ENCODE peak calls at places on chromosomes 13 and 19, in four cellular contexts. H is sigmoid colon, S is HCT116, J is progenitor cell of endocrine pancreas. B is an unnamed sample.

GRCh38 chr13:103140001-103140671 is 73.9 kb upstream of the SLC10A2 start:
- DNase-seq in H (no peak), S (peak), J (no peak), B (no peak)

GRCh38 chr19:7994114-7994513 is 11.3 kb downstream of the ELAVL1 start:
- DNase-seq in H (no peak), S (no peak), J (no peak), B (no peak)

GRCh38 chr19:49157445-49158224 is at the start of gene TRPM4:
- DNase-seq in S (peak), H (peak), J (peak), B (no peak)

GRCh38 chr19:18932216-18932841 is 8.7 kb downstream of the HOMER3 start:
- DNase-seq in H (peak), S (peak), J (peak), B (no peak)

GRCh38 chr19:6590458-6591319 is at the start of gene CD70:
- DNase-seq in S (no peak), J (no peak), H (no peak), B (no peak)

GRCh38 chr19:56112313-56112709 is 8.8 kb downstream of the ZNF787 start:
- DNase-seq in J (no peak), H (no peak), S (no peak), B (no peak)

GRCh38 chr19:6039541-6040225 is 61.7 kb upstream of the RANBP3 start:
- DNase-seq in J (no peak), H (no peak), S (no peak), B (peak)

GRCh38 chr13:96925869-96926628 is 68.2 kb downstream of the OXGR1 start:
- DNase-seq in H (no peak), S (no peak), J (no peak), B (no peak)

GRCh38 chr19:4868286-4868834 is 893 bp upstream of the PLIN3 start:
- DNase-seq in J (no peak), S (no peak), H (no peak), B (no peak)

GRCh38 chr19:53102701-53103140 is 501 bp downstream of the ZNF160 start:
- DNase-seq in S (no peak), H (peak), J (peak), B (no peak)

GRCh38 chr19:57566396-57567256 is 7.0 kb upstream of the ZNF550 start:
- DNase-seq in J (no peak), H (no peak), S (peak), B (no peak)

GRCh38 chr13:79490846-79491245 is 9.9 kb downstream of the NDFIP2 start:
- DNase-seq in J (no peak), S (no peak), H (no peak), B (no peak)

GRCh38 chr19:45746866-45747265 is 13.6 kb downstream of the MEIOSIN start:
- DNase-seq in S (no peak), H (no peak), J (no peak), B (no peak)

GRCh38 chr19:10744222-10744847 is 26.5 kb downstream of the DNM2 start:
- DNase-seq in J (no peak), S (no peak), H (no peak), B (no peak)

GRCh38 chr19:2215281-2215751 is 20.8 kb downstream of the PLEKHJ1 start:
- DNase-seq in H (no peak), S (no peak), J (no peak), B (no peak)

GRCh38 chr13:29105779-29106178 is 285.6 kb downstream of the MTUS2 start:
- DNase-seq in H (no peak), S (no peak), J (no peak), B (no peak)

GRCh38 chr13:81781471-81781870 is 1440.5 kb upstream of the SPRY2 start:
- DNase-seq in J (no peak), H (no peak), S (no peak), B (no peak)

GRCh38 chr19:40403262-40403984 is 9.8 kb downstream of the PRX start:
- DNase-seq in J (peak), S (peak), H (peak), B (peak)

GRCh38 chr13:51523082-51523518 is 61.2 kb upstream of the WDFY2 start:
- DNase-seq in S (no peak), J (no peak), H (no peak), B (no peak)

GRCh38 chr13:48585456-48585840 is 52.6 kb upstream of the RCBTB2 start:
- DNase-seq in S (peak), J (no peak), H (no peak), B (no peak)

GRCh38 chr13:52848455-52849190 is at the start of gene PCDH8:
- DNase-seq in S (no peak), H (no peak), J (peak), B (no peak)

GRCh38 chr19:38713227-38713649 is 31.0 kb downstream of the CAPN12 start:
- DNase-seq in J (no peak), S (no peak), H (peak), B (no peak)

GRCh38 chr19:46958542-46958941 is 61.1 kb upstream of the NPAS1 start:
- DNase-seq in S (no peak), J (no peak), H (no peak), B (no peak)

GRCh38 chr13:112907286-112907685 is 61.7 kb upstream of the MCF2L start:
- DNase-seq in H (no peak), J (no peak), S (no peak), B (no peak)

GRCh38 chr19:28710278-28710677 is 502.7 kb downstream of the UQCRFS1 start:
- DNase-seq in J (no peak), S (peak), H (no peak), B (no peak)

GRCh38 chr13:113628291-113629270 is 29.4 kb downstream of the ATP4B start:
- DNase-seq in S (no peak), J (no peak), H (peak), B (peak)

GRCh38 chr19:14479985-14480694 is 5.0 kb upstream of the PTGER1 start:
- DNase-seq in H (no peak), J (peak), S (no peak), B (peak)

GRCh38 chr19:46355234-46355990 is 8.5 kb downstream of the PPP5C start:
- DNase-seq in H (peak), J (no peak), S (no peak), B (no peak)

GRCh38 chr19:18741566-18742121 is 49.5 kb downstream of the COMP start:
- DNase-seq in S (no peak), J (peak), H (no peak), B (peak)

GRCh38 chr19:1774999-1775772 is 21.9 kb downstream of the ONECUT3 start:
- DNase-seq in H (no peak), S (no peak), J (no peak), B (no peak)

GRCh38 chr13:80342541-80343371 is 1.8 kb upstream of the SPRY2 start:
- DNase-seq in S (no peak), H (peak), J (peak), B (no peak)

GRCh38 chr19:35462476-35462953 is 14.5 kb downstream of the FFAR2 start:
- DNase-seq in J (no peak), S (no peak), H (no peak), B (no peak)

GRCh38 chr19:9566729-9567128 is 17.6 kb downstream of the ZNF121 start:
- DNase-seq in J (no peak), H (no peak), S (no peak), B (no peak)
- TF ChIP-seq CTCF in J (no peak), H (no peak), S (no peak), B (peak)

GRCh38 chr13:110216403-110217041 is 90.4 kb downstream of the COL4A1 start:
- DNase-seq in H (no peak), S (no peak), J (no peak), B (no peak)

GRCh38 chr13:110216006-110216402 is 91.0 kb downstream of the COL4A1 start:
- DNase-seq in J (no peak), S (no peak), H (no peak), B (no peak)

GRCh38 chr13:110215606-110216005 is 91.4 kb downstream of the COL4A1 start:
- DNase-seq in S (no peak), H (no peak), J (no peak), B (no peak)

GRCh38 chr13:110213461-110214074 is 93.4 kb downstream of the COL4A1 start:
- DNase-seq in S (no peak), H (no peak), J (no peak), B (no peak)

GRCh38 chr13:110214637-110215036 is 92.3 kb downstream of the COL4A1 start:
- DNase-seq in J (no peak), H (no peak), S (no peak), B (no peak)
- TF ChIP-seq CTCF in J (no peak), H (no peak), S (no peak), B (no peak)

DNA sequence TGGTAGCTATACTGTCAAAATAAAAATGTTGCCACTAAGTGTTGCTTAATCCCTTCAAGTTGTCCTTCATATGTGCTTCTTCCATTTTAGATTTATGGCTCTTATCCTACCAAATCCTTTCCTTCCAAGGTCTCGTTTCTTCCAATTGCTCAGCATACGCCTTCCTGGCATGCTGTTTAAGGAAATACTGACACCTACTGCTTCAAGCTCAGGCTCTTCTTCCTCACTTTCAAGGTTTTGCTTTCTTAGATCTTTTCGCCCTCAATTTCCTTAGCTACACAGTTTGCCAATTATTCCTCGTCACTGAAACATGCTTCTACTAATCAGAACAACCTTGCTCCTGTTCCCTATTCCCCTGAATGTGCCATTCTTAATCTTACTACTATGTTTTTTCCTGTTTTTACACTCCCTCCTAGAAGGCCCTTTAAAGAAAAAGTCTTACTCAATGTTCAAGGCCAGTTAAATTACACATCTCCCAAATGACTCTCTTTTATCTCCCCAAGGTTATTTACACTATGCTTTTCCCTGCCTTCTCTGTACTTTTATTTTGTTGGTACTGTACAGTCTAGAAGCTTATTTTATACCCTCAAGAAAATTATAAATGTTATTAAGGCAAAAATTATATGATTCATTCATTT is 343.1 kb downstream of the MZT1 start:
- DNase-seq in S (no peak), H (no peak), J (no peak), B (no peak)
- TF ChIP-seq CTCF in S (no peak), H (no peak), J (no peak), B (peak)

GRCh38 chr19:50532952-50533351 is 19.2 kb upstream of the ASPDH start:
- DNase-seq in S (no peak), H (no peak), J (no peak), B (no peak)

GRCh38 chr19:50534478-50534877 is 20.8 kb upstream of the ASPDH start:
- DNase-seq in S (no peak), J (no peak), H (no peak), B (no peak)

GRCh38 chr19:50535672-50536071 is 22.0 kb upstream of the ASPDH start:
- DNase-seq in H (no peak), J (no peak), S (no peak), B (no peak)

GRCh38 chr19:50536662-50537305 is 23.1 kb upstream of the ASPDH start:
- DNase-seq in S (no peak), H (no peak), J (no peak), B (no peak)

GRCh38 chr19:50531171-50531612 is 17.5 kb upstream of the ASPDH start:
- DNase-seq in H (no peak), S (no peak), J (no peak), B (no peak)
- TF ChIP-seq CTCF in H (no peak), S (no peak), J (no peak), B (no peak)

GRCh38 chr19:41880329-41880708 is 2.7 kb upstream of the ARHGEF1 start:
- DNase-seq in H (no peak), J (no peak), S (no peak), B (no peak)

GRCh38 chr19:41883463-41883820 is 458 bp downstream of the ARHGEF1 start:
- DNase-seq in J (no peak), H (no peak), S (no peak), B (no peak)

GRCh38 chr19:41882568-41883462 is at the start of gene ARHGEF1:
- DNase-seq in H (peak), S (no peak), J (no peak), B (no peak)

GRCh38 chr19:41886761-41887710 is 4.1 kb downstream of the ARHGEF1 start:
- DNase-seq in J (no peak), H (no peak), S (no peak), B (no peak)

DNA sequence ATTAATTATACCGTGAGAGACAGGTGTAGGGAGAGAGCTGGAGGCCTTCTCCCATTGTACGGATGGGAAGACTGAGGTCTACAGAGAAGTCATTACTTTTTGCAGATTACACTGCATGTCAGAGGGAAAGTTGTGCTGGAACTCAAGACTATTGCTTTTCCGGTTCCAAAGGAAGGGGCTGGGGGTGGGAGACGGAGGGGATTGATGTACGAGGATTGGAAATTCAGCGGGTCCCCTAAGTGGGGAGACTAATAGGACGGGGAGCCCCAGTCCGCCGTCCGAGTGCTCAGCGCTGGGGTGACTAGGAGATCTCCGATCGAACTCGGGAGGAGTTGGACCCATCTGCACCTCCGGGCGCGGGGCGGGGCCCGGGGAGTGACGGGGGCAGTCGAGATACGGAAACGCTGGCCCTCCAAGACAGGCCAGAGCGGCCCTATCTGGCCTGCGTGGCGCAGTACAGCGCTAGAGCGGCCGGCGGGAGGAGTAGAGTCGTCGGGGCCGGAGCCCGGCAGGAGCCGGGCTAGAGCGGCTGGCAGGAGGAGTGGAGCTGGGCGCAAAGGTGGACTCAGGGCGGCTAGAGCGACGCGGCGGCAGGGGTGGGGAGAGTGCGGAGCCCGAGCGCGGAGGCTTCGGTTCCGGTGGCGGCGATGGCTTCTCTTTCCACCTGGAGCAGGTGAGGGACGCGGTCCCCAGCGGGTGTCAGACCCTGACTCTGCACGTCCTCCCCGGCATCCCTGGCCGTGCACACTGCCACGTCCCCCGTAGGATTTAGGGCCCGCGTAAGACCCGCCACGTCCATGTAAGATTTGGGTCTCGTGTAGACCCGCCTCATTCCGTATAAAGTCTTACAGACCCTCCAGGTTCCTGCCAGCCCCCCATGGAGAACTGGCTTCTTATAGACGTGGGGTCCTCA is 1.1 kb downstream of the ARHGEF1 start:
- DNase-seq in H (peak), J (peak), S (peak), B (peak)
- TF ChIP-seq CTCF in H (no peak), J (no peak), S (no peak), B (peak)

GRCh38 chr13:32941368-32941767 is 74.9 kb upstream of the KL start:
- DNase-seq in H (no peak), S (no peak), J (no peak), B (no peak)
- TF ChIP-seq CTCF in H (no peak), S (no peak), J (no peak), B (no peak)

GRCh38 chr19:3838661-3839060 is 30.2 kb downstream of the ZFR2 start:
- DNase-seq in H (no peak), J (no peak), S (no peak), B (no peak)
- TF ChIP-seq CTCF in H (no peak), J (no peak), S (no peak), B (no peak)

GRCh38 chr19:34332027-34332786 is 32.8 kb upstream of the GPI start:
- DNase-seq in J (no peak), S (no peak), H (no peak), B (no peak)

GRCh38 chr19:34335914-34336313 is 29.1 kb upstream of the GPI start:
- DNase-seq in S (no peak), J (no peak), H (no peak), B (no peak)

GRCh38 chr19:34341935-34342680 is 22.9 kb upstream of the GPI start:
- DNase-seq in S (no peak), H (no peak), J (no peak), B (no peak)

GRCh38 chr19:34336781-34337271 is 28.2 kb upstream of the GPI start:
- DNase-seq in S (peak), J (no peak), H (no peak), B (no peak)

GRCh38 chr19:34337747-34338146 is 27.2 kb upstream of the GPI start:
- DNase-seq in S (no peak), H (no peak), J (no peak), B (no peak)
- TF ChIP-seq CTCF in S (no peak), H (no peak), J (no peak), B (no peak)

B was measured in chondrocyte.